ENCODE peak calls at places on chromosomes 6 and 20, in four cellular contexts. One of them, this sample, is unnamed.

GRCh38 chr6:34817337-34817910 is 25.5 kb downstream of the BLTP3A start:
- DNase-seq in A549: no peak
- DNase-seq in K562: no peak
- DNase-seq in GM12878: no peak
- DNase-seq in this sample: no peak

GRCh38 chr20:17615645-17616479 is 46.0 kb downstream of the DSTN start:
- DNase-seq in A549: no peak
- DNase-seq in K562: no peak
- DNase-seq in GM12878: no peak
- DNase-seq in this sample: no peak

GRCh38 chr6:36353411-36353915 is 16.8 kb upstream of the BNIP5 start:
- DNase-seq in A549: no peak
- DNase-seq in K562: no peak
- DNase-seq in GM12878: no peak
- DNase-seq in this sample: no peak

GRCh38 chr6:145080651-145081050 is 654.7 kb downstream of the EPM2A start:
- DNase-seq in A549: no peak
- DNase-seq in K562: no peak
- DNase-seq in GM12878: no peak
- DNase-seq in this sample: no peak

GRCh38 chr20:57600324-57601210 is 19.7 kb downstream of the ZBP1 start:
- DNase-seq in A549: no peak
- DNase-seq in K562: no peak
- DNase-seq in GM12878: no peak
- DNase-seq in this sample: no peak

GRCh38 chr6:145815875-145816274 is 1.3 kb upstream of the FBXO30 start:
- DNase-seq in A549: no peak
- DNase-seq in K562: no peak
- DNase-seq in GM12878: no peak
- DNase-seq in this sample: no peak

GRCh38 chr20:5843054-5843731 is 93.0 kb downstream of the SHLD1 start:
- DNase-seq in A549: no peak
- DNase-seq in K562: no peak
- DNase-seq in GM12878: peak
- DNase-seq in this sample: no peak

GRCh38 chr20:43744121-43744520 is 17.3 kb upstream of the GTSF1L start:
- DNase-seq in A549: no peak
- DNase-seq in K562: no peak
- DNase-seq in GM12878: no peak
- DNase-seq in this sample: no peak

GRCh38 chr6:41530476-41530875 is 15.7 kb upstream of the FOXP4 start:
- DNase-seq in A549: no peak
- DNase-seq in K562: no peak
- DNase-seq in GM12878: no peak
- DNase-seq in this sample: no peak

GRCh38 chr6:14190596-14191224 is 73.1 kb downstream of the CD83 start:
- DNase-seq in A549: no peak
- DNase-seq in K562: no peak
- DNase-seq in GM12878: no peak
- DNase-seq in this sample: no peak

GRCh38 chr20:46694484-46694883 is 5.2 kb upstream of the TP53RK start:
- DNase-seq in A549: no peak
- DNase-seq in K562: peak
- DNase-seq in GM12878: peak
- DNase-seq in this sample: no peak

GRCh38 chr6:80638222-80639055 is 532.0 kb downstream of the BCKDHB start:
- DNase-seq in A549: peak
- DNase-seq in K562: no peak
- DNase-seq in GM12878: peak
- DNase-seq in this sample: peak

GRCh38 chr6:164838068-164838615 is 471.3 kb downstream of the C6orf118 start:
- DNase-seq in A549: no peak
- DNase-seq in K562: no peak
- DNase-seq in GM12878: no peak
- DNase-seq in this sample: no peak

GRCh38 chr6:158047120-158047518 is 65.5 kb downstream of the SYNJ2 start:
- DNase-seq in A549: no peak
- DNase-seq in K562: no peak
- DNase-seq in GM12878: no peak
- DNase-seq in this sample: no peak

GRCh38 chr6:157099912-157100593 is 223.3 kb downstream of the TMEM242 start:
- DNase-seq in A549: no peak
- DNase-seq in K562: peak
- DNase-seq in GM12878: peak
- DNase-seq in this sample: no peak

GRCh38 chr20:44805991-44806729 is 4.2 kb downstream of the RIMS4 start:
- DNase-seq in A549: no peak
- DNase-seq in K562: peak
- DNase-seq in GM12878: no peak
- DNase-seq in this sample: no peak

GRCh38 chr6:11650297-11650696 is 112.7 kb downstream of the TMEM170B start:
- DNase-seq in A549: no peak
- DNase-seq in K562: no peak
- DNase-seq in GM12878: no peak
- DNase-seq in this sample: no peak

GRCh38 chr6:5302995-5303622 is 41.8 kb downstream of the FARS2 start:
- DNase-seq in A549: peak
- DNase-seq in K562: no peak
- DNase-seq in GM12878: peak
- DNase-seq in this sample: peak

GRCh38 chr6:89268776-89269175 is 46.3 kb downstream of the GABRR2 start:
- DNase-seq in A549: no peak
- DNase-seq in K562: no peak
- DNase-seq in GM12878: no peak
- DNase-seq in this sample: no peak

GRCh38 chr20:41704896-41705295 is 86.7 kb upstream of the CHD6 start:
- DNase-seq in A549: no peak
- DNase-seq in K562: no peak
- DNase-seq in GM12878: no peak
- DNase-seq in this sample: no peak

GRCh38 chr6:112886415-112886814 is 539.3 kb downstream of the RFPL4B start:
- DNase-seq in A549: no peak
- DNase-seq in K562: no peak
- DNase-seq in GM12878: no peak
- DNase-seq in this sample: no peak

GRCh38 chr6:148440021-148440420 is 97.4 kb downstream of the SASH1 start:
- DNase-seq in A549: no peak
- DNase-seq in K562: no peak
- DNase-seq in GM12878: no peak
- DNase-seq in this sample: no peak

GRCh38 chr6:7155871-7156579 is 48.3 kb downstream of the RREB1 start:
- DNase-seq in A549: no peak
- DNase-seq in K562: no peak
- DNase-seq in GM12878: peak
- DNase-seq in this sample: no peak

GRCh38 chr6:12849420-12850200 is 133.0 kb downstream of the PHACTR1 start:
- DNase-seq in A549: no peak
- DNase-seq in K562: no peak
- DNase-seq in GM12878: no peak
- DNase-seq in this sample: no peak

GRCh38 chr20:58603656-58604184 is 47.4 kb upstream of the STX16 start:
- DNase-seq in A549: no peak
- DNase-seq in K562: no peak
- DNase-seq in GM12878: no peak
- DNase-seq in this sample: no peak

GRCh38 chr20:31664696-31665354 is 27.1 kb downstream of the COX4I2 start:
- DNase-seq in A549: no peak
- DNase-seq in K562: peak
- DNase-seq in GM12878: no peak
- DNase-seq in this sample: no peak

GRCh38 chr6:20331625-20332024 is 70.1 kb upstream of the E2F3 start:
- DNase-seq in A549: no peak
- DNase-seq in K562: no peak
- DNase-seq in GM12878: no peak
- DNase-seq in this sample: no peak

GRCh38 chr6:37473364-37474095 is 26.2 kb downstream of the CCDC167 start:
- DNase-seq in A549: no peak
- DNase-seq in K562: no peak
- DNase-seq in GM12878: no peak
- DNase-seq in this sample: no peak

GRCh38 chr20:20391115-20391514 is 23.2 kb downstream of the INSM1 start:
- DNase-seq in A549: no peak
- DNase-seq in K562: no peak
- DNase-seq in GM12878: no peak
- DNase-seq in this sample: no peak

GRCh38 chr20:47358672-47359532 is 2.4 kb upstream of the ZMYND8 start:
- DNase-seq in A549: peak
- DNase-seq in K562: peak
- DNase-seq in GM12878: no peak
- DNase-seq in this sample: peak

GRCh38 chr6:25280617-25280990 is 1.4 kb downstream of the CARMIL1 start:
- DNase-seq in A549: no peak
- DNase-seq in K562: no peak
- DNase-seq in GM12878: no peak
- DNase-seq in this sample: no peak

GRCh38 chr20:48919882-48920526 is 1.5 kb upstream of the ARFGEF2 start:
- DNase-seq in A549: no peak
- DNase-seq in K562: no peak
- DNase-seq in GM12878: no peak
- DNase-seq in this sample: no peak

GRCh38 chr6:24855389-24856245 is 56.9 kb upstream of the ARMH2 start:
- DNase-seq in A549: peak
- DNase-seq in K562: peak
- DNase-seq in GM12878: peak
- DNase-seq in this sample: peak

DNA sequence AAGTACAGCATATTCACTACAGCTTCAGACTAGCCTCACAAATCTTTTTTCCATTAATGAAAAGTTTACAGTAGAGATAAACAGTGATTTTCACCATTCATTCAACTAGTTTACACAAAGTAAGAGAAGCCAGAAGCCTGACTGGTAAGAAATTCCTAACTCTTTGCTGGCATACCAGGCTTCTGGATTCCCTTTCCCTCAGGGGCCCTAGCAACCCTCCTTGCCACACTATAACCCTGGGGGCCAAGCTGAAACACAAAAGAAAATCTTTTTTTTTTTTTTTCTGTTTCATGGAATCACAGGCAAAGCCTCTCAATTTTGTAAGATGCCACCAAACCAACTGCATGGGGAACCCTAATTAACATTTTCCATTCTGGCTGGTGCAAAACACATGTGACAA is 28.9 kb upstream of the HMGN3 start:
- DNase-seq in A549: no peak
- DNase-seq in K562: no peak
- DNase-seq in GM12878: no peak
- DNase-seq in this sample: no peak
- TF ChIP-seq REST in A549: no peak
- TF ChIP-seq REST in K562: no peak
- TF ChIP-seq REST in GM12878: no peak
- TF ChIP-seq REST in this sample: no peak

DNA sequence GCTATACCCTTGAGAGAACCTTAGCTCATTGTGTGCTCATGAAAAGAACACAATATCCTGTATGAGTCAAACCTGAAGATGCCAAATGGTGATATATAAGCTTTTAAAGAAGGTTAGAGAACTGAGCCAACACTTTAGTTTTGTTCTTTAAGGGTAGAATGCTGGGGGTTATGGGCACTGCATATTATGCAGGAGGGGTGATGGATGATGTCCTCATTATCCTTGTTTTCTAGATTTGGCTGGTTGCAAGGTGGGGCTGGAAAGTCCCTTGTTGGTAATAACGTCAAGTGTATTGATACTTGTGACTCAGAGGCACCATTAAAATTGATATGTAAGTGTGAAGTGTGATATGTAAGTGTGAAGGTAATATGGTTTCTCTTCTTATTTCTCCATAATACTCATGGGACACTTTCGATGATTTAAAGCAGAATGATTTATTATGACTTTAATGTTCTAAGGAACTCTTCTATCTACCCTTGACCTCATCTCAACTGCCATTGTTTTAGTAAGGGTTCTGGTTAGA is 113.7 kb upstream of the DTNBP1 start:
- DNase-seq in A549: no peak
- DNase-seq in K562: no peak
- DNase-seq in GM12878: peak
- DNase-seq in this sample: no peak
- TF ChIP-seq CEBPB in A549: no peak
- TF ChIP-seq CEBPB in K562: no peak
- TF ChIP-seq CEBPB in GM12878: no peak
- TF ChIP-seq CEBPB in this sample: no peak

GRCh38 chr6:169445227-169445626 is 191.6 kb upstream of the THBS2 start:
- DNase-seq in A549: no peak
- DNase-seq in K562: peak
- DNase-seq in GM12878: no peak
- DNase-seq in this sample: no peak

GRCh38 chr6:169449221-169449620 is 195.6 kb upstream of the THBS2 start:
- DNase-seq in A549: no peak
- DNase-seq in K562: no peak
- DNase-seq in GM12878: no peak
- DNase-seq in this sample: no peak

GRCh38 chr6:169450097-169450496 is 196.5 kb upstream of the THBS2 start:
- DNase-seq in A549: no peak
- DNase-seq in K562: no peak
- DNase-seq in GM12878: no peak
- DNase-seq in this sample: no peak

GRCh38 chr6:169441292-169441691 is 187.6 kb upstream of the THBS2 start:
- DNase-seq in A549: no peak
- DNase-seq in K562: no peak
- DNase-seq in GM12878: no peak
- DNase-seq in this sample: no peak

DNA sequence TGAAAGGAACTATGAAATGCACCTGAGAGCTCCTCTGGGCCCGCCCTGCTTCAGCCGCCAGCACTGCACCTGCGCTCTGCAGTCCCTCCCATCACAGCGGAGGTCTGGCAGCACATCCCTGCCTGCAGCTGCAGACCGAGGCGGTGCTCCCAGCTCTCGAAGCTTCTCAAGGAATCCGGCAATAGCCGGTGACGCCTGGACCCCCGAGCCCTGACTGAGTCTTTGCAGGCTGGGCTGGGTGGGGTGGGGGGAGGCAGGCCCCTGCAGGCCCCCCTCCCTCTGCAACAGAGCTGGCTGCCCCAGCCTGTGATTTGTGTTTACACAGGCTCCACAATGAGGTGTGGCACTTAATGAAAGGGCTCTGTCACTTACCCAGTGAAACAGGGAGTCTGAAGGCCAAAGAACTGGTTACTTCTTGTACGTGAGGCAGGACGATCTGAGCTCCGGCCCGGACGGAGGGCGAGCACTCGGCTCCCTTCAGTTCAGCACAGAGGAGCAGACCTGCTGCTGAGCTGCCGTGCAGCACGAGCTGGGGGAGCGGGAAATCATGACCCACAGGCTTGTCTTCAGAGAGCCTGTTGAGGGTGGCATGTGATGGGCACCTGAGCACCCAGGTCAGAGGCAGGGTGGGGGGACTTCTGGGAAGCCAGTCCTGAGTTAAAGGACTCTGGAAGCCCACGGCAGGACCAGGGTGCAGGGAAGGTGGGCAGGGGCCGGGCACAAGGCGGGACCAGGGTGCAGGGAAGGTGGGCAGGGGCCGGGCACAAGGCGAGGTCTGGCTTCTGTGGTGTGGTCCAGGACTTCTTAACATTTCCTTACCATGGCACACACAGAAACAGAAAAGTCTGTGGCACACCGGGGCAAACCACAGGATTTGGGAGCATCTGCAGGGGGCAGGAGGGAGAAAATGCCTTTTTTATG is 192.3 kb upstream of the THBS2 start:
- DNase-seq in A549: no peak
- DNase-seq in K562: no peak
- DNase-seq in GM12878: no peak
- DNase-seq in this sample: no peak
- TF ChIP-seq RAD21 in A549: no peak
- TF ChIP-seq RAD21 in K562: no peak
- TF ChIP-seq RAD21 in GM12878: no peak
- TF ChIP-seq RAD21 in this sample: no peak

GRCh38 chr20:63475209-63475608 is 2.8 kb upstream of the KCNQ2 start:
- DNase-seq in A549: no peak
- DNase-seq in K562: peak
- DNase-seq in GM12878: no peak
- DNase-seq in this sample: no peak
- TF ChIP-seq REST in A549: peak
- TF ChIP-seq REST in K562: peak
- TF ChIP-seq REST in GM12878: peak
- TF ChIP-seq REST in this sample: no peak